ENCODE peak calls at places on chromosomes 11 and 22, in four cellular contexts. One of them, this sample, is unnamed.
A peak's percentile ranks its signal among the peaks of the same experiment; 100 is the strongest.

GRCh38 chr11:118705111-118705741 is 25.8 kb upstream of the TREH start:
- DNase-seq in HL-60: peak; percentile 43
- DNase-seq in left ventricle myocardium inferior: no peak
- DNase-seq in ovary: no peak
- DNase-seq in this sample: no peak

GRCh38 chr11:3880724-3881123 is 25.3 kb downstream of the STIM1 start:
- DNase-seq in HL-60: no peak
- DNase-seq in left ventricle myocardium inferior: no peak
- DNase-seq in ovary: no peak
- DNase-seq in this sample: peak; percentile 27

GRCh38 chr11:79044211-79044610 is 396.6 kb downstream of the TENM4 start:
- DNase-seq in HL-60: no peak
- DNase-seq in left ventricle myocardium inferior: no peak
- DNase-seq in ovary: no peak
- DNase-seq in this sample: no peak

GRCh38 chr11:73156686-73157085 is 14.6 kb upstream of the FCHSD2 start:
- DNase-seq in HL-60: no peak
- DNase-seq in left ventricle myocardium inferior: no peak
- DNase-seq in ovary: peak; percentile 9
- DNase-seq in this sample: no peak

GRCh38 chr22:48923165-48923875 is 904.4 kb downstream of the BRD1 start:
- DNase-seq in HL-60: no peak
- DNase-seq in left ventricle myocardium inferior: no peak
- DNase-seq in ovary: no peak
- DNase-seq in this sample: no peak

GRCh38 chr22:25482091-25482760 is 82.2 kb upstream of the GRK3 start:
- DNase-seq in HL-60: no peak
- DNase-seq in left ventricle myocardium inferior: no peak
- DNase-seq in ovary: no peak
- DNase-seq in this sample: no peak

GRCh38 chr11:3831378-3832239 is 9.2 kb downstream of the RHOG start:
- DNase-seq in HL-60: no peak
- DNase-seq in left ventricle myocardium inferior: peak; percentile 43
- DNase-seq in ovary: no peak
- DNase-seq in this sample: no peak

GRCh38 chr22:36439481-36440271 is 41.8 kb downstream of the TXN2 start:
- DNase-seq in HL-60: no peak
- DNase-seq in left ventricle myocardium inferior: peak; percentile 67
- DNase-seq in ovary: peak; percentile 88
- DNase-seq in this sample: peak; percentile 93

GRCh38 chr11:68314203-68314885 is 2.0 kb downstream of the LRP5 start:
- DNase-seq in HL-60: no peak
- DNase-seq in left ventricle myocardium inferior: no peak
- DNase-seq in ovary: no peak
- DNase-seq in this sample: no peak

GRCh38 chr11:76400967-76401366 is 19.8 kb downstream of the GVQW3 start:
- DNase-seq in HL-60: no peak
- DNase-seq in left ventricle myocardium inferior: no peak
- DNase-seq in ovary: no peak
- DNase-seq in this sample: no peak

GRCh38 chr11:62805044-62805892 is at the start of gene NXF1:
- DNase-seq in HL-60: peak; percentile 96
- DNase-seq in left ventricle myocardium inferior: peak; percentile 95
- DNase-seq in ovary: peak; percentile 94
- DNase-seq in this sample: peak; percentile 98

GRCh38 chr11:79244175-79244804 is 196.5 kb downstream of the TENM4 start:
- DNase-seq in HL-60: no peak
- DNase-seq in left ventricle myocardium inferior: no peak
- DNase-seq in ovary: peak; percentile 56
- DNase-seq in this sample: peak; percentile 88

GRCh38 chr11:26188559-26188958 is 143.4 kb upstream of the ANO3 start:
- DNase-seq in HL-60: no peak
- DNase-seq in left ventricle myocardium inferior: no peak
- DNase-seq in ovary: no peak
- DNase-seq in this sample: peak; percentile 85

GRCh38 chr11:44899959-44900358 is 50.7 kb downstream of the TP53I11 start:
- DNase-seq in HL-60: no peak
- DNase-seq in left ventricle myocardium inferior: no peak
- DNase-seq in ovary: no peak
- DNase-seq in this sample: peak; percentile 24

GRCh38 chr11:71518506-71519471 is 8.3 kb upstream of the KRTAP5-7 start:
- DNase-seq in HL-60: no peak
- DNase-seq in left ventricle myocardium inferior: no peak
- DNase-seq in ovary: no peak
- DNase-seq in this sample: no peak

GRCh38 chr11:125223901-125224331 is 59.4 kb downstream of the PKNOX2 start:
- DNase-seq in HL-60: no peak
- DNase-seq in left ventricle myocardium inferior: no peak
- DNase-seq in ovary: no peak
- DNase-seq in this sample: no peak

GRCh38 chr11:3745161-3745560 is 52.2 kb downstream of the NUP98 start:
- DNase-seq in HL-60: no peak
- DNase-seq in left ventricle myocardium inferior: no peak
- DNase-seq in ovary: no peak
- DNase-seq in this sample: no peak

GRCh38 chr22:39297490-39298193 is 21.8 kb downstream of the RPL3 start:
- DNase-seq in HL-60: no peak
- DNase-seq in left ventricle myocardium inferior: no peak
- DNase-seq in ovary: no peak
- DNase-seq in this sample: no peak

DNA sequence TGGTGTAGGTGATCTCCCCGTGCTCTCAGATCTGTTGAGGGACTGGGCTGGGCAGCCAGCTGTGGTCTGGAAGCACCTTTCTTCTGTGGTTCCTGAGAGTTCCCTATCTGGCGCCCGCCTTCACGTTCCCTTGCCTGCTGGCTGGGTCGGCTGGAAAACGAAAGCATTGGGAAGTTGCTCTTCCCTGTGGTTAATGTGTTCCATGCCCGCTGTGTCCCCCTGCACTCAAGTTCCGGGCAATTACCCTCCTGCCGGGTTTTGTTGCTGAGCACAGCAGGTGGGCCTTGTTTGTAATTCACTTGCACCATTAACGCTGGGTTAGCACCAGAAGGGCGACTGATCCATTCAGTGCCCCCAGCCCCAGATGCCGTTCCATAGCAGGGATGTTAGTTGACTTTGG is 134.1 kb downstream of the GRIK4 start:
- DNase-seq in HL-60: no peak
- DNase-seq in left ventricle myocardium inferior: no peak
- DNase-seq in ovary: no peak
- DNase-seq in this sample: no peak
- H3K4me3 ChIP-seq in HL-60: no peak overlapping the region
- H3K4me3 ChIP-seq in left ventricle myocardium inferior: peak overlapping the region; percentile 19
- H3K4me3 ChIP-seq in ovary: no peak overlapping the region
- H3K4me3 ChIP-seq in this sample: no peak overlapping the region

DNA sequence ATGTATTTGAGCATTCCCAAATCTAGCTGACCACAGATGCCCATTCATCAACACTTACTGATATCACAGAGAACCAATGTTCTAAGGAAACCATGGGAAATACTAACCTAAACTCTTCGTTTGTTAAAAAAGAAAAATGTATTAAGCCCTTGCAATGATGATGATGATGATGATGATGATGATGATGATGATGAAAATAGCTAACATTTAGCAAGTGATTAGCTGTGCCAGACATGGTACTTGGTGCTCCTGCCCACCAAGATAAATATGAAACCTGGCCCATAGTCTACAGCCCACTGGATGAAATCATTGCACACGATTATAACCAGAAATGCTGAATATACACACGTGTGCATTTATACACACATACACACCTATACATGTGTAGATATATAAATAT is 37.5 kb downstream of the SMCO4 start:
- DNase-seq in HL-60: no peak
- DNase-seq in left ventricle myocardium inferior: no peak
- DNase-seq in ovary: no peak
- DNase-seq in this sample: no peak
- H3K4me3 ChIP-seq in HL-60: no peak overlapping the region
- H3K4me3 ChIP-seq in left ventricle myocardium inferior: no peak overlapping the region
- H3K4me3 ChIP-seq in ovary: no peak overlapping the region
- H3K4me3 ChIP-seq in this sample: no peak overlapping the region

GRCh38 chr11:827861-828167 is at the start of gene CRACR2B:
- DNase-seq in HL-60: no peak
- DNase-seq in left ventricle myocardium inferior: no peak
- DNase-seq in ovary: no peak
- DNase-seq in this sample: no peak
- H3K4me3 ChIP-seq in HL-60: peak within 1 kb of the TSS; percentile 46
- H3K4me3 ChIP-seq in left ventricle myocardium inferior: peak within 1 kb of the TSS; percentile 73
- H3K4me3 ChIP-seq in ovary: peak within 1 kb of the TSS; percentile 0
- H3K4me3 ChIP-seq in this sample: no peak within 1 kb of the TSS

DNA sequence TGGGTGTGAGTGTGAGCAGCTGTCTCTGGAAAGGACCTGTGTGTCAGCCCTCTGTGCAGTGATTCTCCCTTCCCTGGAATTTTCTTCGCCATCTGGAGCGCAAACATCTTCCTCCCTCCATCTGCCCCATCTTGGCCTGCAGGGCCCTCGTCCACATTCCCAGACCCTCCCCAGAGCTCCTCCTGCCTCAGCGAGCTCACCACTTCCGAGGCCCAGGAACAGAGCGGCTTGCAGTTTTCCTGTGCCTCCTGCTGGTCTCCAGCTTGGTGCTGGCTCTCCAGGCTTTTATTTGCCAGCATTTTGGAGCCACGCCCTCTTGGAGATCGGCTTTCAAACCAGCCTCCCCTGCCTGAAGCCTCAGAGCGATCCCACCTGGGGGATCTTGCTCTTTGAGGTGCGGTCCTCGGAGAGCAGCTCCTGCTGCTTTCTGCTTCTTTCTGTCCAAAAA is at the start of gene GPHA2:
- DNase-seq in HL-60: no peak
- DNase-seq in left ventricle myocardium inferior: no peak
- DNase-seq in ovary: peak; percentile 48
- DNase-seq in this sample: peak; percentile 70
- H3K4me3 ChIP-seq in HL-60: no peak within 1 kb of the TSS
- H3K4me3 ChIP-seq in left ventricle myocardium inferior: no peak within 1 kb of the TSS
- H3K4me3 ChIP-seq in ovary: no peak within 1 kb of the TSS
- H3K4me3 ChIP-seq in this sample: no peak within 1 kb of the TSS

GRCh38 chr11:11995601-11996000 is 12.8 kb downstream of the DKK3 start:
- DNase-seq in HL-60: no peak
- DNase-seq in left ventricle myocardium inferior: no peak
- DNase-seq in ovary: no peak
- DNase-seq in this sample: no peak

GRCh38 chr11:11993814-11994213 is 14.6 kb downstream of the DKK3 start:
- DNase-seq in HL-60: no peak
- DNase-seq in left ventricle myocardium inferior: peak; percentile 56
- DNase-seq in ovary: no peak
- DNase-seq in this sample: peak; percentile 92

GRCh38 chr11:11996321-11997174 is 11.9 kb downstream of the DKK3 start:
- DNase-seq in HL-60: no peak
- DNase-seq in left ventricle myocardium inferior: no peak
- DNase-seq in ovary: no peak
- DNase-seq in this sample: no peak

GRCh38 chr11:12001152-12001551 is 7.3 kb downstream of the DKK3 start:
- DNase-seq in HL-60: no peak
- DNase-seq in left ventricle myocardium inferior: no peak
- DNase-seq in ovary: no peak
- DNase-seq in this sample: no peak

GRCh38 chr11:11998091-11998781 is 10.2 kb downstream of the DKK3 start:
- DNase-seq in HL-60: no peak
- DNase-seq in left ventricle myocardium inferior: no peak
- DNase-seq in ovary: no peak
- DNase-seq in this sample: peak; percentile 86
- H3K4me3 ChIP-seq in HL-60: no peak overlapping the region
- H3K4me3 ChIP-seq in left ventricle myocardium inferior: no peak overlapping the region
- H3K4me3 ChIP-seq in ovary: no peak overlapping the region
- H3K4me3 ChIP-seq in this sample: peak overlapping the region; percentile 23

DNA sequence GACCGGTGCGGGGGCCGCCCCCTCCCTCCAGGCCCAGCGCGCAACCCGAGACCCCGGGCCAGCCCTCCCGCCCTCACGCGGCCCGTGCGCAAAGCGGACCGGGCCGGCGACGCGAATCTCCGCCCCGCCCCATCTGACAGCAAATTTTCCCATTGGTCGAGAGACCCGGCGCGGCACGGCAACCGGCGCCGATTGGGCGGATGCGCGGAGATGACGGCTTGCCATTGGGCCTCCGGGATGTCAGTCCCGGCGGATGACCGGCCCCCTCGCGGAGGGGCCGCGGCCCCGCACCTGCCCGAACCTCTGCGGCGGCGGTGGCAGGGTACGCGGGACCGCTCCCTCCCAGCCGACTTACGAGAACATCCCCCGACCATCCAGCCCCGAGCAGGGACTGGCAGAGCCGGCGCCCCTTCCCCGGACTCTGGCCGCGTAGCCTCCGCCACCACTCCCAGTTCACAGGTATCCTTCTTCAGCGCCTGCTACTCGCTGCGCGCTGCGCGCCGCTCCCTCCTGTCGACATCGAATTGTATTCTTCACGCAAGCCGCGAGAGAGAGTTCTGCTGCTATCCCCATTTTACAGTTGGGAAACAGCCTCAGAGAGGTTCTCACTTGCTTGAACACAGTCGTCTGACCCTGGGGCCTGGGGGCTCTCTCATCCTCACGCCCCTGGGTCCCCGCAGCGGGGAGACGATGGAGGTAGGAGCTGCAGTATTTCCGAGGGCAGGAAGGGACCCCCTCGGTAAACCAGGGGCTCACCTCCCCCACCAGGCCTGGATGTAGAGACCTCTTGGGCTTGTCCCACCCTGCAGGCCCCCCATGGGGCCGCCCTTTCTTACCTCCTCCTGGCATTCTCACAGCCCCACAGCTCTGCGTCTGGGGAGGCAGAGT is at the start of gene ARVCF:
- DNase-seq in HL-60: peak; percentile 83
- DNase-seq in left ventricle myocardium inferior: peak; percentile 95
- DNase-seq in ovary: peak; percentile 91
- DNase-seq in this sample: peak; percentile 96
- H3K4me3 ChIP-seq in HL-60: peak within 1 kb of the TSS; percentile 75
- H3K4me3 ChIP-seq in left ventricle myocardium inferior: peak within 1 kb of the TSS; percentile 92
- H3K4me3 ChIP-seq in ovary: peak within 1 kb of the TSS; percentile 57
- H3K4me3 ChIP-seq in this sample: peak within 1 kb of the TSS; percentile 60